ENCODE peak calls at places on chromosomes 16 and 17, in six cellular contexts. H is astrocyte of the spinal cord, W is transverse colon, P is type B pancreatic cell, K is fibroblast of the aortic adventitia, Z is AG09309. V is an unnamed sample.

GRCh38 chr17:30188211-30188939 is 47.1 kb downstream of the SLC6A4 start:
- DNase-seq in Z (no peak), K (no peak), H (no peak), P (no peak), W (no peak), V (no peak)

GRCh38 chr17:79628861-79629547 is 18.2 kb upstream of the RBFOX3 start:
- DNase-seq in K (no peak), H (no peak), Z (no peak), P (no peak), W (no peak), V (no peak)

GRCh38 chr17:33732116-33732515 is 439.0 kb upstream of the ASIC2 start:
- DNase-seq in P (no peak), W (no peak), H (no peak), Z (no peak), K (no peak), V (peak)

GRCh38 chr16:50188619-50189136 is 35.6 kb downstream of the TENT4B start:
- DNase-seq in W (no peak), P (no peak), Z (no peak), K (no peak), H (no peak), V (no peak)

GRCh38 chr17:61307905-61308886 is 91.4 kb upstream of the TBX2 start:
- DNase-seq in P (no peak), H (peak), K (peak), W (no peak), Z (peak), V (no peak)

GRCh38 chr17:41512789-41513547 is 5.7 kb downstream of the KRT15 start:
- DNase-seq in Z (no peak), K (no peak), H (no peak), P (no peak), W (no peak), V (no peak)

GRCh38 chr16:89446136-89446974 is 44.0 kb downstream of the ANKRD11 start:
- DNase-seq in W (no peak), Z (no peak), P (no peak), H (no peak), K (no peak), V (no peak)

GRCh38 chr16:50879873-50880695 is 138.2 kb downstream of the CYLD start:
- DNase-seq in Z (no peak), K (no peak), W (no peak), H (no peak), P (no peak), V (no peak)

GRCh38 chr17:7839890-7840260 is 5.9 kb downstream of the KDM6B start:
- DNase-seq in Z (no peak), K (peak), W (no peak), H (peak), P (no peak), V (no peak)

GRCh38 chr17:82358467-82359350 is at the start of gene TEX19:
- DNase-seq in W (no peak), K (no peak), H (no peak), P (no peak), Z (no peak), V (peak)

GRCh38 chr16:4911831-4912422 is 25.0 kb downstream of the PPL start:
- DNase-seq in K (peak), Z (peak), H (no peak), W (no peak), P (no peak), V (no peak)

GRCh38 chr16:13550254-13550653 is 369.7 kb upstream of the ERCC4 start:
- DNase-seq in K (no peak), H (no peak), P (no peak), W (no peak), Z (no peak), V (no peak)

GRCh38 chr16:87789437-87790277 is 23.9 kb upstream of the KLHDC4 start:
- DNase-seq in W (no peak), K (peak), Z (peak), P (no peak), H (peak), V (no peak)

GRCh38 chr16:73060948-73061495 is 13.1 kb upstream of the ZFHX3 start:
- DNase-seq in P (no peak), K (no peak), Z (no peak), W (no peak), H (no peak), V (no peak)

GRCh38 chr16:81866820-81867440 is 87.8 kb downstream of the PLCG2 start:
- DNase-seq in P (no peak), Z (no peak), K (no peak), H (no peak), W (peak), V (peak)

GRCh38 chr17:18087610-18088491 is at the start of gene DRG2:
- DNase-seq in P (peak), W (peak), Z (peak), H (peak), K (peak), V (peak)
- TF ChIP-seq CTCF in P (peak), W (no peak), Z (no peak), H (no peak), K (no peak), V (no peak)

GRCh38 chr16:16099320-16099719 is 124.0 kb downstream of the ABCC6 start:
- DNase-seq in Z (no peak), W (no peak), P (no peak), H (no peak), K (no peak), V (no peak)
- TF ChIP-seq CTCF in Z (no peak), W (no peak), P (no peak), H (no peak), K (no peak), V (no peak)

GRCh38 chr17:47820023-47820789 is 1.4 kb downstream of the OSBPL7 start:
- DNase-seq in H (no peak), P (no peak), W (peak), K (no peak), Z (no peak), V (no peak)

GRCh38 chr17:47822785-47823184 is 1.2 kb upstream of the OSBPL7 start:
- DNase-seq in P (no peak), K (no peak), W (no peak), Z (no peak), H (no peak), V (no peak)

GRCh38 chr17:47821031-47821423 is 567 bp downstream of the OSBPL7 start:
- DNase-seq in K (no peak), P (no peak), Z (no peak), H (no peak), W (no peak), V (no peak)

GRCh38 chr17:47823519-47823918 is 1.9 kb upstream of the OSBPL7 start:
- DNase-seq in P (no peak), H (no peak), Z (no peak), K (no peak), W (no peak), V (no peak)

GRCh38 chr17:47821424-47822379 is at the start of gene OSBPL7:
- DNase-seq in Z (no peak), P (no peak), W (peak), K (peak), H (peak), V (peak)
- TF ChIP-seq CTCF in Z (peak), P (peak), W (no peak), K (no peak), H (peak), V (peak)

DNA sequence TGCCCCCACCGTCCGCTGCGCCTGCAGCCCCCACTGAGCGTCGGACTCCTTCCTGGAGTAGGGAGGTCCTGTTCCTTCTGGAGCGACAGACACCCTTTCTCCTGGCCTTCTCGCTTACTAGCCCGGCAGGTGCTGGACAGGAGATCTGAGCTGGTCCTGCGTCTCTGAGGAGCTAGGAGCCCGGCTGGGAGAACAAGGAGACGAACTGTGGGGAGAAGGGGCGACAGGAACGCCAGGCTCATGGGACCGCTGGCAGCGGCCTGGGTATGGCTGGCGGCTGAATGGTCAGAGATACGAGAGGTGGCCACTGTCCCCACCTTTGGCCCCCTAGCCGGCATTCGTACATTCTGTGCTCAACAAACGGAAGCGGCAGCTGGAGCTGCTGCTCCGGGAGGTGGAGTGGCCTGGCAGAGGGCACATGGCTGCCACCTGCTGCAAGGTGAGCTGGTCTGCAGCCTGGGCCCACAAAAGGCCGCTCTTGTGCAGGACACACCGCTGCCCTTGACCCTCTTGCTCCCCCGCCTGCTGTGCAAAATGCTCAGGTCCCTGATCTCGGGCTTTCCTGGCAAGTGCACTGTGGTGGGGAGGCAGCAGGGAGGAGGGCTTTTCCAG is 2066.7 kb downstream of the TP53TG3F start:
- DNase-seq in Z (no peak), H (no peak), P (no peak), W (no peak), K (no peak), V (no peak)
- TF ChIP-seq CTCF in Z (no peak), H (no peak), P (no peak), W (no peak), K (no peak), V (no peak)

DNA sequence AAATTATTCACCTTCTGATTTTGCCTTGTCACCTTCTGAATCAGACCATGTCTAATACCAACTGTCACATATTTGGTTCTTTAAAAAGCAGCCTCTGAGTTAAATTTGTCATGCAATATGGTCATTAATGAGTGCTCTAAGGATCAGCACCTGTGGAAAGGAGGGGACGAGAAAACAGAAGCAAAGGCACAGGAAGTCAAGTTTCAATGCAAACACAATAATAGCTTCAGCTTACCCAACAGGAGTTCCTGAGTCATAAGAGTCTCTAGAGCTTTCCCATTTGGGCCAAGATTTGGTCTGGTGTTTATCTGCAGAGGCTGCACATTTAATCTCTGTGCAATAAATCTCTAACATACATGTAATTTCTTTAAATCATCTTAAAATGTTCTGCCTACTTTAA is 889.8 kb downstream of the CDH8 start:
- DNase-seq in P (no peak), Z (no peak), W (no peak), K (no peak), H (no peak), V (no peak)
- TF ChIP-seq CTCF in P (no peak), Z (no peak), W (no peak), K (no peak), H (no peak), V (no peak)

GRCh38 chr17:50381920-50382319 is 8.9 kb downstream of the EME1 start:
- DNase-seq in W (no peak), K (no peak), P (no peak), H (no peak), Z (no peak), V (no peak)

GRCh38 chr17:50381260-50381815 is 8.3 kb downstream of the EME1 start:
- DNase-seq in P (no peak), W (no peak), H (no peak), Z (no peak), K (no peak), V (no peak)

GRCh38 chr17:50379733-50380132 is 6.7 kb downstream of the EME1 start:
- DNase-seq in H (no peak), Z (no peak), W (no peak), K (no peak), P (no peak), V (no peak)

GRCh38 chr17:50382931-50383330 is 9.9 kb downstream of the EME1 start:
- DNase-seq in Z (no peak), P (no peak), K (no peak), H (no peak), W (no peak), V (no peak)

GRCh38 chr17:50380369-50381259 is 7.6 kb downstream of the EME1 start:
- DNase-seq in K (no peak), P (no peak), W (no peak), H (no peak), Z (no peak), V (no peak)
- TF ChIP-seq CTCF in K (peak), P (no peak), W (no peak), H (peak), Z (peak), V (no peak)

V was measured in GM13976.